ENCODE peak calls at places on chromosome 2, in six cellular contexts. W is CD8-positive, alpha-beta T cell; A is lower lobe of right lung; G is fibroblast of pulmonary artery; B is endodermal cell; X is GM06990. R is an unnamed sample.

GRCh38 chr2:144364988-144365738 is 154.8 kb downstream of the ZEB2 start:
- DNase-seq in W (no peak), A (no peak), G (peak), B (no peak), X (no peak), R (peak)

GRCh38 chr2:226711606-226712296 is 87.9 kb downstream of the IRS1 start:
- DNase-seq in W (no peak), A (no peak), G (no peak), B (no peak), X (no peak), R (no peak)

GRCh38 chr2:158953454-158953853 is 15.0 kb upstream of the TANC1 start:
- DNase-seq in W (no peak), A (no peak), G (peak), B (no peak), X (no peak), R (peak)

GRCh38 chr2:54704688-54705605 is 18.5 kb upstream of the EML6 start:
- DNase-seq in W (no peak), A (no peak), G (peak), B (no peak), X (no peak), R (peak)

GRCh38 chr2:9964334-9964980 is 13.0 kb downstream of the GRHL1 start:
- DNase-seq in W (no peak), A (no peak), G (no peak), B (no peak), X (no peak), R (no peak)

GRCh38 chr2:147910990-147911473 is 66.2 kb downstream of the ACVR2A start:
- DNase-seq in W (peak), A (no peak), G (peak), B (peak), X (peak), R (peak)

GRCh38 chr2:69789129-69789528 is 40.3 kb upstream of the GMCL1 start:
- DNase-seq in W (no peak), A (no peak), G (peak), B (peak), X (peak), R (peak)

GRCh38 chr2:71603311-71603794 is 150.0 kb downstream of the DYSF start:
- DNase-seq in W (no peak), A (peak), G (peak), B (peak), X (no peak), R (no peak)

GRCh38 chr2:27182346-27182745 is 29.5 kb upstream of the ATRAID start:
- DNase-seq in W (no peak), A (no peak), G (no peak), B (no peak), X (no peak), R (peak)

GRCh38 chr2:28447943-28448737 is 47.7 kb upstream of the PLB1 start:
- DNase-seq in W (no peak), A (no peak), G (peak), B (no peak), X (no peak), R (peak)

GRCh38 chr2:34365937-34366336 is 766.8 kb upstream of the FAM98A start:
- DNase-seq in W (no peak), A (no peak), G (no peak), B (peak), X (no peak), R (peak)

GRCh38 chr2:20580690-20581437 is 70.0 kb downstream of the HS1BP3 start:
- DNase-seq in W (no peak), A (peak), G (no peak), B (no peak), X (no peak), R (no peak)

GRCh38 chr2:231187736-231188505 is 10.5 kb upstream of the ARMC9 start:
- DNase-seq in W (no peak), A (no peak), G (peak), B (peak), X (no peak), R (no peak)

GRCh38 chr2:99974275-99974674 is 168.1 kb downstream of the AFF3 start:
- DNase-seq in W (no peak), A (no peak), G (no peak), B (no peak), X (peak), R (no peak)

GRCh38 chr2:24793752-24794477 is 690 bp downstream of the CENPO start:
- DNase-seq in W (no peak), A (no peak), G (peak), B (no peak), X (no peak), R (no peak)

GRCh38 chr2:41768301-41768700 is 279.5 kb upstream of the PKDCC start:
- DNase-seq in W (no peak), A (no peak), G (no peak), B (peak), X (no peak), R (no peak)

DNA sequence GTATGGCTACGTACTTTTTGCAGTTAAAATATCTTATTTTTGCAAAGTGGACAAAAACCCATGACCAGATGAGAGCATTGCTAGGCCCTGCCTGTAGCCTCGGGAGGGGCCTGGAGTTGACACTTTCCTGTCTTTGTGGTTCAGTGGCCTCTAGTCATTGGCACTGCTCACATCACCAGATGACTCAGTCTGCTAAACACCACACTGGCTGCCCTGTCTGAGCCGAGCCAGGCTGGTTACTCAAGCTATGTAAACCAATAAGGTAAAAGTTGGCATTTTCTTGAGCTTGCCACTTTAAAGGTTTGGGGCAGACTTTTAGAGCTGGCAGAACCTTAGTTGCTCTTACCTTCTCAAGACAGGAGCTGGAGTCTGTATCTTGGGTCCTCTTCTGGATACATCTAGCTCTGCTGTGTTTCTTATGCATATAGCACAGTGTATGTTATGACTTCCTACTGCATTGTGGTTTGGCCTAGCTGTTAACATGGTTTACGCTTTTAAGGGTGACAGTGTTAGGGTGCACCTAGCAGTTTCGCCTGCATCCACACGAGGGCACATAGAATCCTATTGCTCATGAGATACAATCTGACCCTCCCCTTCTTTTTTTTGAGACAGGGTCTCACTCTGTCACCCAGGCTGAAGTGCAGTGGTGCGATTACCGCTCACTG is 76.4 kb downstream of the AP1S3 start:
- DNase-seq in W (peak), A (no peak), G (peak), B (peak), X (peak), R (peak)
- H3K4me3 ChIP-seq in W (no peak), A (no peak), G (no peak), B (no peak), X (no peak), R (no peak)

GRCh38 chr2:121239969-121240368 is 45.0 kb downstream of the TFCP2L1 start:
- DNase-seq in W (no peak), A (no peak), G (no peak), B (no peak), X (no peak), R (no peak)
- TF ChIP-seq CTCF in W (no peak), A (no peak), G (no peak), B (no peak), X (no peak), R (no peak)

GRCh38 chr2:209305026-209305425 is 118.8 kb upstream of the MAP2 start:
- DNase-seq in W (no peak), A (no peak), G (no peak), B (no peak), X (no peak), R (no peak)
- H3K4me3 ChIP-seq in W (no peak), A (no peak), G (no peak), B (no peak), X (no peak), R (no peak)

DNA sequence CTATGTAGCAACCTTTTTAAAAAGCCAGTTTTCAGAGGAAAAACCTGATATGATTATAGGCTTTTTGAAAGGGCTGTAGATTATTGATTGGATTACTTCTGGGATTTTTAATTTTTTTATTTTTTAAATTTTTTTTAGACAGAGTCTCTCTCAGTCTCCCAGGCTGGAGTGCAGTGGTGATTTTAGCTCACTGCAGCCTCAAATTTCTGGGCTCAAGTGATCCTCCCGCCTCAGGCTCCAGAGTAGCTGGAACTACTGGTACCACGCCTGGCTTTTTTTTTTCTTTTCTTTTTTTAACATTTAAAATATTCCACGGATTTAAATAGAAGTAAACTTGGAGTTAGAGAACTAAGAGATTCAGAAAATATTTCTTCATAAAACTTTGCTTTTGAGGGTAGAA is 1.2 kb downstream of the MRPL19 start:
- DNase-seq in W (no peak), A (no peak), G (peak), B (no peak), X (no peak), R (no peak)
- TF ChIP-seq CTCF in W (no peak), A (no peak), G (no peak), B (no peak), X (no peak), R (no peak)

DNA sequence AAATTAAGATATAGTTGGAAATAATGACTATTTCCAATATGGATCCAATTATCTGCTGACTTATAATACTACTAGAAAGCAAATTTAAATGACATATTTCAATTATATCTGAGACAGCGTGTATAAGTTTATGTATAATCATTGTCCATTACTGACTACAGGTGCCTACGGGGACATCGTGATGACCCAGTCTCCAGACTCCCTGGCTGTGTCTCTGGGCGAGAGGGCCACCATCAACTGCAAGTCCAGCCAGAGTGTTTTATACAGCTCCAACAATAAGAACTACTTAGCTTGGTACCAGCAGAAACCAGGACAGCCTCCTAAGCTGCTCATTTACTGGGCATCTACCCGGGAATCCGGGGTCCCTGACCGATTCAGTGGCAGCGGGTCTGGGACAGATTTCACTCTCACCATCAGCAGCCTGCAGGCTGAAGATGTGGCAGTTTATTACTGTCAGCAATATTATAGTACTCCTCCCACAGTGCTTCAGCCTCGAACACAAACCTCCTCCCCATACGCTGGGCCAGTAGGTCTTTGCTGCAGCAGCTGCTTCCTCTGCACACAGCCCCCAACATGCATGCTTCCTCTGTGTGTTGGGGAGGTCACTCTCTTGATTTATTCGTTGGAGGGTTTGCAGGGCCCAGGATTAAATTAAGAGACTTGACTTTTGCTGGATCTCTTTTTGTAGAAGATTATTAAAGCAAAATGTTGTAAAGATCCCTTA is 194.4 kb downstream of the RPIA start:
- DNase-seq in W (no peak), A (no peak), G (no peak), B (no peak), X (no peak), R (no peak)
- H3K4me3 ChIP-seq in W (no peak), A (no peak), G (no peak), B (no peak), X (no peak), R (no peak)

DNA sequence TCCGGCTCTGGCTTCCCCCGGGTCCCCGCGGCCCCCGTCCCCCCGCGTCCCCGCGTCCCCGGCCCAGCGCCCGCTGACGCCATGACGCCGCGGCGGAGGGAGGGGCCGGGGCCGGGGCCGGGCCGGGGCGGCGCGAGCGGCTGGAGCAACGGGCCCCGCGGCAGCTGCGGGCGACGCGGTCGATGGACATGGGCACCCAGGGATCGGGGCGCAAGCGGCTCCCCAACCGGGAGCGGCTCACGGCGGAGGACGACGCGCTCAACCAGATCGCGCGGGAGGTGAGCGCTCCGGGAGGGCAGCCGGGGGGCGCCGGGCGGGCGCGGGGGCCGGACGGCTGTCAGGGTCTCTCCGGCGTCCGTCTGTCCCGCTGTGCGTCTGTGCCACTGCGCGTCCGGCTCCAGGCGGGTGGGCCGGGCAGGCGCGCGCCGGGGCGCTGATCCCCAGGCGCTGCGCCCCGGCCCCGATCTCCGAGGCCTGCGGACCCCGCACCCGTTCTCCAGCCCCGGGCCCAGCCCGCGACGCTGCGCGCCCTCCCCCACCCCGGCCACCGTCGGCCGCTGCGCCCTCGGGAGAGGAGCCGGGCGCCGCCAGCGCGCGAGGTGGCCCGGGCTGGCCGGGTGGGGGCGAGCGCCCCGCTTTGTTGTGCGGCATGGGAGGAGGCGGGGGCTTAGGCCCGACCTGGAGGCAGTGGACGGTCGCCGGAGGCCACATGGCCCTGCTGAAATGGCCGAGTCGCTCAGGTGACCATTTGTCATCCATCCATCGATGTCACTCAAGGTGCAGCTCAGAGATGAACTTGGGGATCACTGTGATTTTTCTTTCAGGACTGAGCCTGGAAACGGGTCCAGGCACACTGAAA is at the start of gene LRRFIP1:
- DNase-seq in W (no peak), A (no peak), G (no peak), B (peak), X (no peak), R (no peak)
- TF ChIP-seq CTCF in W (no peak), A (no peak), G (no peak), B (no peak), X (no peak), R (no peak)

R was measured in astrocyte of the cerebellum.